ENCODE peak calls at places on chromosomes 11 and 22, in five cellular contexts. One of them, this sample, is unnamed.
A peak's percentile ranks its signal among the peaks of the same experiment; 100 is the strongest.

GRCh38 chr11:57458410-57459111 is 1.8 kb upstream of the RTN4RL2 start:
- DNase-seq in transverse colon: peak; percentile 56
- DNase-seq in upper lobe of left lung: peak; percentile 47
- DNase-seq in stomach: peak; percentile 62
- DNase-seq in breast epithelium: no peak
- DNase-seq in this sample: peak; percentile 92

GRCh38 chr22:44697423-44698179 is 4.4 kb upstream of the PRR5 start:
- DNase-seq in transverse colon: peak; percentile 88
- DNase-seq in upper lobe of left lung: peak; percentile 84
- DNase-seq in stomach: peak; percentile 87
- DNase-seq in breast epithelium: peak; percentile 83
- DNase-seq in this sample: peak; percentile 96

GRCh38 chr11:83292709-83293435 is 6.7 kb upstream of the CCDC90B start:
- DNase-seq in transverse colon: no peak
- DNase-seq in upper lobe of left lung: no peak
- DNase-seq in stomach: no peak
- DNase-seq in breast epithelium: no peak
- DNase-seq in this sample: no peak

GRCh38 chr11:14015711-14016110 is 53.2 kb downstream of the SPON1 start:
- DNase-seq in transverse colon: no peak
- DNase-seq in upper lobe of left lung: no peak
- DNase-seq in stomach: no peak
- DNase-seq in breast epithelium: no peak
- DNase-seq in this sample: no peak

GRCh38 chr11:38824573-38824972 is 2226.5 kb upstream of the RAG2 start:
- DNase-seq in transverse colon: no peak
- DNase-seq in upper lobe of left lung: no peak
- DNase-seq in stomach: no peak
- DNase-seq in breast epithelium: no peak
- DNase-seq in this sample: no peak

GRCh38 chr11:129455101-129455500 is 79.5 kb downstream of the BARX2 start:
- DNase-seq in transverse colon: no peak
- DNase-seq in upper lobe of left lung: no peak
- DNase-seq in stomach: no peak
- DNase-seq in breast epithelium: no peak
- DNase-seq in this sample: no peak

GRCh38 chr22:30202531-30203006 is 44.0 kb downstream of the LIF start:
- DNase-seq in transverse colon: peak; percentile 77
- DNase-seq in upper lobe of left lung: peak; percentile 69
- DNase-seq in stomach: peak; percentile 81
- DNase-seq in breast epithelium: no peak
- DNase-seq in this sample: no peak

GRCh38 chr11:129117595-129118350 is 74.4 kb downstream of the ARHGAP32 start:
- DNase-seq in transverse colon: peak; percentile 20
- DNase-seq in upper lobe of left lung: peak; percentile 25
- DNase-seq in stomach: peak; percentile 29
- DNase-seq in breast epithelium: no peak
- DNase-seq in this sample: peak; percentile 28

GRCh38 chr11:108302121-108302785 is 79.4 kb downstream of the ATM start:
- DNase-seq in transverse colon: no peak
- DNase-seq in upper lobe of left lung: no peak
- DNase-seq in stomach: no peak
- DNase-seq in breast epithelium: no peak
- DNase-seq in this sample: no peak

GRCh38 chr11:76752321-76753175 is 30.6 kb upstream of the TSKU start:
- DNase-seq in transverse colon: peak; percentile 85
- DNase-seq in upper lobe of left lung: peak; percentile 83
- DNase-seq in stomach: peak; percentile 71
- DNase-seq in breast epithelium: peak; percentile 60
- DNase-seq in this sample: peak; percentile 83

GRCh38 chr22:35430897-35431322 is 31.0 kb downstream of the MCM5 start:
- DNase-seq in transverse colon: peak; percentile 93
- DNase-seq in upper lobe of left lung: peak; percentile 91
- DNase-seq in stomach: peak; percentile 92
- DNase-seq in breast epithelium: peak; percentile 91
- DNase-seq in this sample: peak; percentile 77
- TF ChIP-seq POLR2A in transverse colon: no peak
- TF ChIP-seq POLR2A in upper lobe of left lung: no peak
- TF ChIP-seq POLR2A in stomach: no peak
- TF ChIP-seq POLR2A in breast epithelium: no peak
- TF ChIP-seq POLR2A in this sample: no peak

DNA sequence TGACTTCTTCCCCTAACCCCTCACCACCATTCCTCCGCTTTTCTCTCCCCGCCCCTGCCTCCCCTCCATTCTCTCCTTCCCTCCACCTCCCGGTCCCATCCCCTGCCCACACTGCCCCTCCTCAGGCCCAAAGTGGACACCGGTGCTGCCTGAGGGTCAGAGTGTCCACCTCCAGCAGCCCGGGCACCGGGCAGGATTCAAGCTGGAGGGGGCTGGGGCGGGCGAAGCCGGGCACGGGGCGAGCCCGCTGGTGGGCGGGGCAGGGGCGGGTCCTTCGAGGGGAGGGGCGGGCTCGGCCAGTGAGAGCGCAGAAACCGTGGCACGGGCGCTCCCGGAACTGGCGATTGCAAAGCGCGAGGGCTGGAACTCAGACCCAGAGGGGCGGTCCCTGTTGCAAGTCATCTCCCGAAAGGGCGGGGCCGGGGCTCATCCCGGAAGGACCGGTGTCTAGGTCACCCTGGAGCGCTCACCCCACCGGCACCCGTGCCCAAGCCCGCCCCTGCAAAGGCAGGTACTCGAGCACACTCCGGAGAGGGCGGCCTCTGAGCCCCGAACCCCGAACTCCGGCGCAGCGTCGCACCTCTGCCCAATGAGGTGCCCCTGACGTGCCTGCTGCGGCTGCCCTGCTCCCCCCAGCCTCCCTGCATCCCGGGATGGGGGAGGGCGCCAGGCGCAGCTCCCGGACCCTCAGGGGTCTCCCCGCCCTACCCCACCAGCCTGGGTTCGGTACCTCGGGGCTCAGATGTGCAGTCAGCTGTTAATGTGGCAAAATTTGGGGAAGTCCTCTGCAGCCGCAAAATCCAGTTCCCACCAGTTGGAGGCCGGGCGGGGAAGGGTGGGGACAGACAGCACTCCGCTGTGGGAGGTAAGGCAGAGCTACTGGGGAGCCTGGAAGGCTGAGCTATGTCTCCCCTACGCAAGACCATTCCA is 16.5 kb upstream of the CDKN1C start:
- DNase-seq in transverse colon: peak; percentile 99
- DNase-seq in upper lobe of left lung: peak; percentile 99
- DNase-seq in stomach: peak; percentile 97
- DNase-seq in breast epithelium: peak; percentile 97
- DNase-seq in this sample: peak; percentile 95
- TF ChIP-seq CTCF in transverse colon: no peak
- TF ChIP-seq CTCF in upper lobe of left lung: no peak
- TF ChIP-seq CTCF in stomach: no peak
- TF ChIP-seq CTCF in breast epithelium: no peak
- TF ChIP-seq CTCF in this sample: no peak

DNA sequence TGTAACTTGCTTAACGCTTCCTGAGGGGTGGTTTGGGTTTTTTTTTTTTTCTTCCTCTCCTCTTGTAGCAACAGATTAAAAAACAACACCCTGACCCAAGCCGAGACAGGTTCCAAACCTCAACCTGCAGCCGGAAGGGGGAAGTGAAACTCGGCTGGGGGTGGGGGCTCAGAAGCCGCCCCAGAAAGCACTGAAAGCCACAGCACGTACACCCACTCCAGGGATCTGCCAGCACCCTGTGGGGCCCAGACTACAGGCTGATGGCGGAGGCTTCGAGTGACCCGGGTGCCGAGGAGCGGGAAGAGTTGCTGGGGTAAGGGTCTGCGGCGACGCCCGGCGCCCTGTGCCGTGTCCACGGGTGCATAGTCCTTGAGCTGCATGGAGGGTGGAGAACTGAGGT is at the start of gene LSP1:
- DNase-seq in transverse colon: peak; percentile 80
- DNase-seq in upper lobe of left lung: peak; percentile 63
- DNase-seq in stomach: peak; percentile 57
- DNase-seq in breast epithelium: no peak
- DNase-seq in this sample: no peak
- H3K4me3 ChIP-seq in transverse colon: peak within 1 kb of the TSS; percentile 3
- H3K4me3 ChIP-seq in upper lobe of left lung: peak within 1 kb of the TSS; percentile 43
- H3K4me3 ChIP-seq in stomach: peak within 1 kb of the TSS; percentile 45
- H3K4me3 ChIP-seq in breast epithelium: peak within 1 kb of the TSS; percentile 41
- H3K4me3 ChIP-seq in this sample: no peak within 1 kb of the TSS

GRCh38 chr11:121456816-121457431 is 4.2 kb upstream of the SORL1-AS1 start:
- DNase-seq in transverse colon: no peak
- DNase-seq in upper lobe of left lung: no peak
- DNase-seq in stomach: no peak
- DNase-seq in breast epithelium: no peak
- DNase-seq in this sample: peak; percentile 52

GRCh38 chr11:121458551-121458950 is 5.8 kb upstream of the SORL1-AS1 start:
- DNase-seq in transverse colon: no peak
- DNase-seq in upper lobe of left lung: no peak
- DNase-seq in stomach: no peak
- DNase-seq in breast epithelium: no peak
- DNase-seq in this sample: no peak

GRCh38 chr11:121460941-121461514 is 8.3 kb upstream of the SORL1-AS1 start:
- DNase-seq in transverse colon: no peak
- DNase-seq in upper lobe of left lung: peak; percentile 56
- DNase-seq in stomach: no peak
- DNase-seq in breast epithelium: no peak
- DNase-seq in this sample: peak; percentile 31

GRCh38 chr11:121461843-121462242 is 9.1 kb upstream of the SORL1-AS1 start:
- DNase-seq in transverse colon: no peak
- DNase-seq in upper lobe of left lung: no peak
- DNase-seq in stomach: no peak
- DNase-seq in breast epithelium: no peak
- DNase-seq in this sample: no peak

GRCh38 chr11:121459413-121460041 is 6.8 kb upstream of the SORL1-AS1 start:
- DNase-seq in transverse colon: no peak
- DNase-seq in upper lobe of left lung: no peak
- DNase-seq in stomach: no peak
- DNase-seq in breast epithelium: no peak
- DNase-seq in this sample: peak; percentile 65
- TF ChIP-seq POLR2A in transverse colon: no peak
- TF ChIP-seq POLR2A in upper lobe of left lung: no peak
- TF ChIP-seq POLR2A in stomach: no peak
- TF ChIP-seq POLR2A in breast epithelium: no peak
- TF ChIP-seq POLR2A in this sample: no peak

GRCh38 chr11:63609971-63610580 is 4.2 kb downstream of the PLAAT3 start:
- DNase-seq in transverse colon: no peak
- DNase-seq in upper lobe of left lung: peak; percentile 12
- DNase-seq in stomach: peak; percentile 16
- DNase-seq in breast epithelium: no peak
- DNase-seq in this sample: no peak

GRCh38 chr11:63612181-63612580 is 2.1 kb downstream of the PLAAT3 start:
- DNase-seq in transverse colon: no peak
- DNase-seq in upper lobe of left lung: no peak
- DNase-seq in stomach: no peak
- DNase-seq in breast epithelium: no peak
- DNase-seq in this sample: no peak

GRCh38 chr11:63611395-63611747 is 2.9 kb downstream of the PLAAT3 start:
- DNase-seq in transverse colon: no peak
- DNase-seq in upper lobe of left lung: no peak
- DNase-seq in stomach: no peak
- DNase-seq in breast epithelium: no peak
- DNase-seq in this sample: no peak

GRCh38 chr11:63609536-63609935 is 4.7 kb downstream of the PLAAT3 start:
- DNase-seq in transverse colon: peak; percentile 59
- DNase-seq in upper lobe of left lung: peak; percentile 26
- DNase-seq in stomach: peak; percentile 33
- DNase-seq in breast epithelium: no peak
- DNase-seq in this sample: no peak

GRCh38 chr11:63610604-63611394 is 3.4 kb downstream of the PLAAT3 start:
- DNase-seq in transverse colon: no peak
- DNase-seq in upper lobe of left lung: peak; percentile 40
- DNase-seq in stomach: peak; percentile 21
- DNase-seq in breast epithelium: no peak
- DNase-seq in this sample: no peak
- TF ChIP-seq CTCF in transverse colon: peak; percentile 12
- TF ChIP-seq CTCF in upper lobe of left lung: no peak
- TF ChIP-seq CTCF in stomach: no peak
- TF ChIP-seq CTCF in breast epithelium: peak; percentile 17
- TF ChIP-seq CTCF in this sample: no peak

GRCh38 chr11:3163241-3163981 is 1.7 kb downstream of the OSBPL5 start:
- DNase-seq in transverse colon: peak; percentile 9
- DNase-seq in upper lobe of left lung: no peak
- DNase-seq in stomach: no peak
- DNase-seq in breast epithelium: no peak
- DNase-seq in this sample: no peak
- H3K4me3 ChIP-seq in transverse colon: peak overlapping the region; percentile 95
- H3K4me3 ChIP-seq in upper lobe of left lung: peak overlapping the region; percentile 90
- H3K4me3 ChIP-seq in stomach: peak overlapping the region; percentile 89
- H3K4me3 ChIP-seq in breast epithelium: peak overlapping the region; percentile 81
- H3K4me3 ChIP-seq in this sample: peak overlapping the region; percentile 57

DNA sequence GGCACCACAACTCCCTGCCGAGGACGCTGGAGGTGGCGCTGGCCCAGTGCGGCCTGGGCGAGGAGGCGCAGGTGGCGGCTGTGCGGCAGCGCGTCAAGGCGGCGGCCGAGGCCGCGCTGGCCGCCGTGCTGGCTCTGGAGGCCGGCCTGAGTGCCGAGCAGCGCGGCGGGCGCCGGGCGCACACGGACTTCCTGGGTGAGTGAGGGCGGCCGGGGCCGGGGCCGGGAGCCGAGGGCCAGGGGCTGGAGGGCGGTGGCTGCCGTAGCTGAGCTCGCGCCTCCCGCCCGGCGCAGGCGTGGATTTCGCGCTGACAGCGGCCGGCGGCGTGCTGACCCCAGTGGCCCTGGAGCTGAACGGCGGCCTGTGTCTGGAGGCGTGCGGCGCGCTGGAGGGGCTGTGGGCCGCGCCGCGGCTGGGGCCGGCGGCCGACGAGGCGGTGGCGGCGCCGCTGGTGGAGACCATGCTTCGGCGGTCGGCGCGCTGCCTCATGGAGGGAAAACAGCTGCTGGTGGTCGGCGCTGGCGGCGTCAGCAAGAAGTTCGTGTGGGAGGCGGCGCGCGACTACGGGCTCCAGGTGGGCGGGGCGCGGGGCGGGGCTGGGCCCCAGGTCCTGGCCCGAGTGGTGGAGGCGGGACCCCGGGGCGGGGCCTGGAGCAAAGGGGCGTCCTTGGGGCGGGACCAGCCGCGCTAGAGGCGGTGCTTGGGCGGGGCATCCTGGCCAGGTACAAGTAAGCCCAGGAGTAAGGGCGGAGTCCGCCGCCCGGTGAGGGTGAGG is 5.4 kb downstream of the CARNS1 start:
- DNase-seq in transverse colon: peak; percentile 99
- DNase-seq in upper lobe of left lung: peak; percentile 99
- DNase-seq in stomach: peak; percentile 99
- DNase-seq in breast epithelium: peak; percentile 99
- DNase-seq in this sample: peak; percentile 95
- TF ChIP-seq POLR2A in transverse colon: peak; percentile 20
- TF ChIP-seq POLR2A in upper lobe of left lung: peak; percentile 55
- TF ChIP-seq POLR2A in stomach: no peak
- TF ChIP-seq POLR2A in breast epithelium: no peak
- TF ChIP-seq POLR2A in this sample: no peak

GRCh38 chr22:38705235-38706100 is at the start of gene GTPBP1:
- DNase-seq in transverse colon: peak; percentile 98
- DNase-seq in upper lobe of left lung: peak; percentile 100
- DNase-seq in stomach: peak; percentile 98
- DNase-seq in breast epithelium: peak; percentile 97
- DNase-seq in this sample: peak; percentile 99
- TF ChIP-seq CTCF in transverse colon: no peak
- TF ChIP-seq CTCF in upper lobe of left lung: no peak
- TF ChIP-seq CTCF in stomach: no peak
- TF ChIP-seq CTCF in breast epithelium: peak; percentile 36
- TF ChIP-seq CTCF in this sample: no peak